ENCODE peak calls at places on chromosomes 1 and 21, in four cellular contexts. P, B, V and K are unnamed samples.

GRCh38 chr1:62321438-62321837 is 2.2 kb upstream of the KANK4 start:
- DNase-seq in P (peak; percentile 20), B (no peak), V (peak; percentile 24), K (peak; percentile 52)

GRCh38 chr1:52296345-52296744 is 69.7 kb downstream of the CC2D1B start:
- DNase-seq in V (peak; percentile 74), P (peak; percentile 68), B (no peak), K (peak; percentile 71)

GRCh38 chr1:29824478-29825273 is 588.4 kb downstream of the PTPRU start:
- DNase-seq in P (no peak), V (no peak), B (no peak), K (no peak)

GRCh38 chr1:145983959-145984830 is 12.2 kb downstream of the TXNIP start:
- DNase-seq in P (no peak), B (no peak), V (no peak), K (peak; percentile 41)

GRCh38 chr21:44761011-44761729 is 40.5 kb downstream of the UBE2G2 start:
- DNase-seq in B (no peak), V (no peak), P (no peak), K (no peak)

GRCh38 chr1:246558041-246558440 is 8.0 kb downstream of the TFB2M start:
- DNase-seq in P (no peak), V (no peak), B (no peak), K (no peak)

GRCh38 chr21:40204956-40205355 is 337.7 kb downstream of the PCP4 start:
- DNase-seq in P (no peak), B (no peak), V (no peak), K (no peak)

GRCh38 chr1:107724648-107725047 is 240.3 kb downstream of the VAV3 start:
- DNase-seq in V (no peak), P (no peak), B (no peak), K (peak; percentile 18)

GRCh38 chr1:107138767-107139445 is 1.9 kb upstream of the NTNG1 start:
- DNase-seq in P (no peak), B (no peak), V (no peak), K (no peak)

GRCh38 chr1:87104140-87104539 is 189.7 kb downstream of the HS2ST1 start:
- DNase-seq in V (no peak), B (no peak), P (no peak), K (no peak)

GRCh38 chr1:184052750-184053149 is 1.2 kb downstream of the TSEN15 start:
- DNase-seq in V (no peak), B (no peak), P (no peak), K (no peak)

GRCh38 chr1:115201598-115201997 is 112.3 kb upstream of the TSPAN2 start:
- DNase-seq in V (no peak), B (no peak), P (no peak), K (no peak)

GRCh38 chr1:28518000-28518744 is 12.3 kb downstream of the RCC1 start:
- DNase-seq in P (peak; percentile 89), B (peak; percentile 81), V (peak; percentile 87), K (peak; percentile 85)

GRCh38 chr1:69569281-69569970 is 1.7 kb downstream of the LRRC7 start:
- DNase-seq in P (no peak), B (no peak), V (no peak), K (no peak)

GRCh38 chr1:195584870-195585624 is 1023.2 kb downstream of the KCNT2 start:
- DNase-seq in P (no peak), B (no peak), V (no peak), K (no peak)

GRCh38 chr1:206971029-206971655 is 882 bp upstream of the FCAMR start:
- DNase-seq in V (no peak), B (no peak), P (no peak), K (no peak)

GRCh38 chr1:205664399-205665108 is 15.8 kb downstream of the SLC45A3 start:
- DNase-seq in V (peak; percentile 40), B (no peak), P (no peak), K (no peak)

GRCh38 chr1:236627717-236628116 is 23.4 kb upstream of the HEATR1 start:
- DNase-seq in B (no peak), P (no peak), V (no peak), K (no peak)

GRCh38 chr1:6601865-6602668 is 602 bp downstream of the KLHL21 start:
- DNase-seq in B (no peak), P (peak; percentile 67), V (no peak), K (peak; percentile 56)

GRCh38 chr1:43510621-43511020 is 20.1 kb upstream of the PTPRF start:
- DNase-seq in V (no peak), B (no peak), P (no peak), K (no peak)

GRCh38 chr1:155080250-155081228 is 1.9 kb downstream of the EFNA3 start:
- DNase-seq in P (no peak), B (no peak), V (no peak), K (no peak)

GRCh38 chr1:152623203-152623844 is 421 bp upstream of the LCE3A start:
- DNase-seq in V (no peak), B (no peak), P (no peak), K (no peak)

GRCh38 chr1:80994934-80995333 is 805.8 kb upstream of the ADGRL2 start:
- DNase-seq in B (no peak), P (no peak), V (peak; percentile 22), K (no peak)

GRCh38 chr1:62377043-62377562 is 57.9 kb upstream of the KANK4 start:
- DNase-seq in P (no peak), B (no peak), V (no peak), K (no peak)

GRCh38 chr21:38027901-38028300 is 111.6 kb upstream of the KCNJ6 start:
- DNase-seq in P (peak; percentile 4), B (no peak), V (peak; percentile 64), K (peak; percentile 31)

GRCh38 chr1:54227091-54227602 is 27.2 kb downstream of the MRPL37 start:
- DNase-seq in B (no peak), P (peak; percentile 52), V (peak; percentile 38), K (no peak)

GRCh38 chr1:27949027-27949426 is 10.7 kb upstream of the XKR8 start:
- DNase-seq in P (no peak), B (no peak), V (no peak), K (no peak)

DNA sequence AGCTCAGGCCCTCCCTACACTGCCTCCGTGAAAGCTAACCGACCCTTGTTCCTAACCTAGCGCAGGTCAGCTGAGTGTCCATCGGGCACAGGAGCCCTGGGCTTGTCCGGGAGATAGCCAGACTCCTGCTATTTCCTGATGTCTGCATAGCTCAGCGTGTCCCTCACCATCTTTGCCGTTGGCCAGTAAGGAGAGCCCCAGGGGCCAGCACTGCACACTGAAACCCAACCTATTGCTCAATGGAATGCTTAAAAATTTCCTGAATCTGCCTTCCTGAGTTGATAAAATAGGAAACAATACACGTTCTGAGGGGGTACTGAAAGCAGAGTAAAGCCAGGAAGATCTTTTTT is 2.2 kb downstream of the RUNX1 start:
- DNase-seq in V (no peak), P (no peak), B (no peak), K (no peak)
- H3K4me3 ChIP-seq in V (peak overlapping the region; percentile 43), P (peak overlapping the region; percentile 13), B (no peak overlapping the region), K (peak overlapping the region; percentile 45)

GRCh38 chr1:23370270-23370743 is 671 bp upstream of the ZNF436 start:
- DNase-seq in P (no peak), V (no peak), B (no peak), K (peak; percentile 24)

GRCh38 chr1:23371987-23372386 is 2.4 kb upstream of the ZNF436 start:
- DNase-seq in V (peak; percentile 28), B (no peak), P (no peak), K (no peak)

GRCh38 chr1:23372481-23372880 is 2.8 kb upstream of the ZNF436 start:
- DNase-seq in B (no peak), P (no peak), V (no peak), K (no peak)

GRCh38 chr1:23369335-23370013 is at the start of gene ZNF436:
- DNase-seq in B (peak; percentile 69), V (peak; percentile 95), P (peak; percentile 91), K (peak; percentile 96)

DNA sequence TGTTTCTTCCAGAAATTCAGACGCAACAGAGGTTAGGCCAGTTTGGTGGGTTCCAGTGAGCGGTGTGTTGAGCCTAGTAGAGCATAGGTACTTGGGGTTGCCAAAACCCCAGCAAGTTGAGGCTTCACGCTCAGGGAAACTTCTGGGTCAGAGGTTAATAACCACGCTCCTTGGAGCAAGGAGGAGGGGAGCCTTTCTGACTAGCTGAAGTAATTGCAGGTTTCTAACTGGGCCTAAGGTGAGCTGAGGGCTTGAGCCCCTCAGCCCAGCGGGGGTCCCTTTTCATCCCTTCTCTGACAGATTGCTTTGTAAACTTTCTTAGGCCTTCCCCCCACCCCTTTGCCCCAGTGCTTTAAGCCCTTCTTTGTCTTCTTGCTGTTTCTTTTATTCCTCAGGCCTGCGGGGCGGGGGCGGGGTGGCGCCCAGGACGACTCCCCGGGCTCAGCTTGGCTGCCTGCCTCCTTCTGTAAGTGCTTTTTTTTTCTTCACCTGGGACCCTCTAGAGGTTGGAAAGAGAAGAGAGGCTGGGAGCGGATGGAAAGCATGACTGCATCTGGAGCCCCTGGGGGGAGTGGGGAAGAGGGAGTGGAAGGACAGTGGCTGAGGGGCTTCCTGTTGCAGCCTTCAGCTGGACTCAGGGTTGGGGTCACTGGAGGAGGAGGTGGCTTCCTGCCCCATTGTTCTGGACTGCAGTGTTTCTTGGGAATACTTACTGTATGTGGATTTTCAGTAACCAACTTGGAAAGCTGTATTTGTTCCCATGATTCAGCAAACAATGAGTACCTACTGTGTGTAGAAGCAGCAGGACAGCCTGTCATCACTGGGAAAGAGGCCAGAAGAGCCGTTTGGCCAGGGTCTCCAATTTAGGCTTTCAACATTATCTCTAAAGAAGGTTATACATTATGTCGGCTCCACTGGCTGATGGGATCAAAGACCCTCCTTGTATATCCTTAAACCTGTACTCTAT is 1.4 kb upstream of the ZNF436 start:
- DNase-seq in V (peak; percentile 79), B (no peak), P (no peak), K (no peak)
- TF ChIP-seq CTCF in V (peak; percentile 29), B (no peak), P (no peak), K (no peak)

GRCh38 chr1:10686404-10687040 is 109.9 kb downstream of the CASZ1 start:
- DNase-seq in P (no peak), V (no peak), B (no peak), K (no peak)

GRCh38 chr1:10685851-10686403 is 110.5 kb downstream of the CASZ1 start:
- DNase-seq in V (peak; percentile 33), P (peak; percentile 60), B (no peak), K (peak; percentile 38)

GRCh38 chr1:10687142-10687715 is 109.2 kb downstream of the CASZ1 start:
- DNase-seq in P (no peak), B (no peak), V (no peak), K (no peak)

GRCh38 chr1:10687782-10688408 is 108.6 kb downstream of the CASZ1 start:
- DNase-seq in P (peak; percentile 53), B (no peak), V (peak; percentile 42), K (peak; percentile 50)

GRCh38 chr1:10685196-10685850 is 111.1 kb downstream of the CASZ1 start:
- DNase-seq in P (no peak), B (no peak), V (no peak), K (no peak)
- H3K4me3 ChIP-seq in P (no peak overlapping the region), B (no peak overlapping the region), V (no peak overlapping the region), K (no peak overlapping the region)

DNA sequence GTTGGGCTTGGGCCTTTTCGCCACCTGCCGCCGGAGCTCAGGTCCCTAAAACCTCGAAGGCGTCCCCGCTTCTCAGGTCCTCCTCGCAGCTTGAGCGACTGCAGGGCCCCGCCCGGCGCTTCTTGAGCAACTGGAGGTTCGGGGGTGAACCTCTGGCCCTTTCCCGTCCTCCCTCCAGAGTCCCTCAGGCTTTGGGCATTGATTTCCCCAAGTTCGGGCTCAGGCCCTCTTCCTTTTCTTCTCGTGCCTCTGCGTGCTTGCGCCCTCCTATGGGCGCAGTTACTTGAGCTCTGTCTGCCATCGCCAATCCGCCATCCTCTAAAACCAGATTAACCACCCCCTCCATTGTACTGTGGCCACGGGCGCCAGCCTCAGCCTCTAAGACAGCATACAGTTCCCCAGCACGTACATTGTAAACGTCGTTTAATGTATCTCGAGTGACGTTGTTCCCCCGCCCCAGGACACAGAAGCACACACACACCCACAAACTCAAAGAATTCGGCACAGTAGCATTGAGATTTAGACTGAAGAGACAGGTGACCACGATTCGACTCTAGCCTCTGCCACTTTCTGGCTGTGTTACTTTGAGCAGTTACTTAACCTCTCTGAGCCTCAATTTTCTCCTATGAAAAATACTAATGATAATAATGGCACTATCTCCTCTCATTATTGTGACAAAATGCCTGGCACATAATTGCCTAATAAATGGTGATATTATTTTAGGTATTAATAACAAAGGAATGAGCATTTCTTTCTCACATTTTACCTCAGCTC is 22.6 kb downstream of the BTG2 start:
- DNase-seq in V (peak; percentile 53), P (peak; percentile 58), B (peak; percentile 55), K (peak; percentile 66)
- TF ChIP-seq CTCF in V (peak; percentile 46), P (peak; percentile 46), B (peak; percentile 51), K (peak; percentile 48)